ENCODE peak calls at places on chromosomes 11 and 22, in five cellular contexts. N is foreskin fibroblast, S is astrocyte of the spinal cord, C is transverse colon, P is HFF-Myc. G is an unnamed sample.
A peak's percentile ranks its signal among the peaks of the same experiment; 100 is the strongest.

GRCh38 chr11:28619870-28620540 is 511.8 kb downstream of the METTL15 start:
- DNase-seq in C (no peak), P (no peak), S (peak; percentile 60), N (peak; percentile 51), G (peak; percentile 26)

GRCh38 chr11:37916331-37916730 is 1318.3 kb upstream of the RAG2 start:
- DNase-seq in C (no peak), P (no peak), N (no peak), S (peak; percentile 6), G (no peak)

GRCh38 chr11:122100222-122101080 is 15.6 kb downstream of the BLID start:
- DNase-seq in N (peak; percentile 90), P (no peak), S (peak; percentile 80), C (peak; percentile 15), G (peak; percentile 72)

GRCh38 chr11:47259178-47259977 is 1.6 kb downstream of the NR1H3 start:
- DNase-seq in N (peak; percentile 72), S (peak; percentile 35), C (peak; percentile 83), P (no peak), G (no peak)

GRCh38 chr11:93005239-93005638 is 35.8 kb downstream of the MTNR1B start:
- DNase-seq in C (no peak), N (peak; percentile 36), P (peak; percentile 39), S (peak; percentile 14), G (no peak)

GRCh38 chr11:69058501-69059270 is 10.0 kb downstream of the TPCN2 start:
- DNase-seq in N (no peak), S (no peak), C (no peak), P (no peak), G (no peak)

GRCh38 chr11:17015639-17016125 is 1.5 kb upstream of the PLEKHA7 start:
- DNase-seq in N (peak; percentile 77), S (peak; percentile 10), P (peak; percentile 3), C (peak; percentile 33), G (no peak)

GRCh38 chr22:23696326-23696851 is 5.6 kb downstream of the RGL4 start:
- DNase-seq in N (no peak), P (no peak), S (peak; percentile 33), C (peak; percentile 52), G (no peak)

GRCh38 chr11:131696584-131697120 is 326.2 kb downstream of the NTM start:
- DNase-seq in S (no peak), N (no peak), P (no peak), C (no peak), G (no peak)

GRCh38 chr11:130782361-130783221 is 133.7 kb downstream of the SNX19 start:
- DNase-seq in N (peak; percentile 54), S (peak; percentile 88), P (no peak), C (no peak), G (peak; percentile 51)

GRCh38 chr11:59207988-59208432 is 4.7 kb downstream of the MPEG1 start:
- DNase-seq in S (peak; percentile 77), C (no peak), N (peak; percentile 74), P (no peak), G (peak; percentile 40)

GRCh38 chr22:39958009-39958711 is 2.0 kb upstream of the TMA7B start:
- DNase-seq in C (no peak), P (no peak), N (no peak), S (no peak), G (no peak)

GRCh38 chr11:110356769-110357671 is 60.6 kb upstream of the RDX start:
- DNase-seq in C (no peak), N (peak; percentile 36), S (no peak), P (no peak), G (peak; percentile 41)

DNA sequence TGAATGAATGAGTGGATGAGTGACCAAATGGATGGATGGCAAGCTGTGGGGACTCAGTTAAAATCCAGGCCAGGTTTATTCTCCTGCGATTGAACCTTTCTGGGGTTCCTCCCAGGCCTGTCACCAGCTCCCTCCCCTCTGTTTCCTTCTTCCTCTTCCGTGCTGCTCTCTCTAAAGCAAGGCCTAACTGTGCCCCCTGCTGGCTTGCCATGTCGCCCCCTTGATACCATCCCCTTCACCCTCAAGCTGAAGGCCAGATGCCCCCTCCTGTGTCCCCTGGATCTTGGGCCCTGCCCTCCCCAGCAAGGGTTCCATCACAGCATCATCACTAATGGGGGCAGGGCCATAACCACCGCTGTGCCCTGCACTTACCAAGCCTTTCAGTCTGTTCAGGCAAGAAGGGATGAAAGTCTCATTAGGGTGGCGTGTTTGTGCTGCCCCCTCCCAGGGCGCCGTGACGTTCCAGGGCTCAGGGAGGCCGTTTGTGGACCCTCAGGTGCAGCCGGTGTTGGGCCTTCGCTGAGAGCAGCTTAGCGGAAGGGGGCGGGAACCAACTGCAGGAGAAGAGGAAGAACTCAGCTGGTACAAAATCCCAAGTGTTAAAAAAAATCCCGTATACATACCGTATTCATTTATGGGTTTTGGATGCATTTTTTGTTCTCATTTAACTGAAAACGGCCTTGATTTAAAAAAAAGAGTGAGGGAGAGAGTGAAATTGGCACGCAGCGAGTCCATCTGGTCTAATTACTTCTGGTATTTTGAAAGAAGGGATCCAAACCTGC is 69.9 kb downstream of the MPPED1 start:
- DNase-seq in P (no peak), N (no peak), S (no peak), C (no peak), G (no peak)
- TF ChIP-seq CTCF in P (no peak), N (no peak), S (no peak), C (no peak), G (no peak)

DNA sequence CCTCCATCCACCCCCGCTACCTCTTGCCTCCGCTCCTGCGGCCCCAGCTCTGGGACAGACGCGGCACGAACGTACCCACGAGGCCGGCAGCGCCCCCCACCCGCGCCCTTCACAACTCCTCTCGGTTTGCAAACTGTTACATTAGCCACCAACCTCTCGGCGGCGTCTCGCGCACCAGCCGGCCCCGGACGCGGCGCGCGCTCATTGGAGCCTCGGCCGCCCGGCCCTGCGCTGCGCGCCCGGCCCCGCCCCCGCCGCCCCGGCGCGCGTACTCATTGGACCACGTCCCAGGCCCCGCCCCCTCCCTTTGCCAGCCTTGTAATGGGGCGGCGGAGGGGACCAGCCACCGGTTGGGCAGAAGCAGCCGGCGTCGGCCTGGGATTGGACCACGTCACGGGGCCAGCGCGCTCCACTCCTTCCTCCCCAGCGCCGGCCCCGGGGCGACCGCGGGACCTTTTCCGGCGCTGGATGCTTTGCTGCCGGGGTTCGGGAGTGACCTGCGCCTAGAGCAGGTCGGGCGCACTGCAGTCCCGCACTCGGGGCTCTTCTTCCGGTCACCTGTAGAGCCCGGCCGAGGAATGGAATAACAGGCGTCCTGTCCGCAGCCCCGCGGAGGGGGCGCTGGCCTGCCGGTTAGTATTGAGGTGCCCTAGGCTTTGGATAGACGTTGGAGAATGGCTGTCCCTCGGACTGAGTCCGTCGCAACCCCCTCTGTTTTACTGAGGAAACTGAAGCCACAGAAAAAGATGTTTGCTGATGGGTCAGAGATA is at the start of gene HYOU1:
- DNase-seq in N (peak; percentile 99), P (peak; percentile 65), S (peak; percentile 95), C (peak; percentile 99), G (peak; percentile 93)
- TF ChIP-seq CTCF in N (peak; percentile 35), P (peak; percentile 17), S (peak; percentile 51), C (peak; percentile 46), G (peak; percentile 34)

GRCh38 chr22:32837142-32837541 is 35.6 kb downstream of the TIMP3 start:
- DNase-seq in C (no peak), P (no peak), N (no peak), S (no peak), G (no peak)

GRCh38 chr22:32839776-32840571 is 38.5 kb downstream of the TIMP3 start:
- DNase-seq in S (peak; percentile 48), N (no peak), C (no peak), P (no peak), G (no peak)

GRCh38 chr22:32837803-32838202 is 36.3 kb downstream of the TIMP3 start:
- DNase-seq in N (no peak), P (no peak), C (no peak), S (no peak), G (no peak)

GRCh38 chr22:32831571-32831970 is 30.1 kb downstream of the TIMP3 start:
- DNase-seq in S (no peak), P (no peak), C (no peak), N (no peak), G (no peak)

DNA sequence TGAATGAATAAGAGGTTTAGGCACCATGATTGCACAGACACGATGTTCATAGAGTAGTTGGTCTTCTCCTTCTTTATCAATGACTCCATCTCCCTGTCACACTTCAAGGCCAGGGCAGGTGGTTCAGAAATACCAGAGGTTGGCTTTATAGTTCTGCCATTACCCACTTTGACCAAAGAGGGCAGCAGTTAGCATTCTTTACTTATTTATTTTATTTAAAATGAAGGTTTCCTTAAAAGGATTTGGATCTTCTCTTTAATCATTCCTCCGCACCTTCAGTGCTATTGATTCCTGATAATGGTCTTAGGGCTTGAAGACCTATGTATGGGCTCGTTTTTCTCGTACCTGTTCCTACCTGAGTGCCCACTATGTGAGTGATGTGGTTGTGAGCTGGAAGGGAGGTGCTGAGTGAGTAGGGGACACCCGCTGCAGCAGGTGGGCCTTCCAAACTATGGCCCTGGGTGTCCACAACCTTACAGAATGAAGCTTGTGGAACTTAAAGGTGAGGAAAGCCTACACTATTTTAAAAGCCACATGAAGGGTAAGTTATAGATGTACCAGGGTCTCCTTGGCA is 34.9 kb downstream of the TIMP3 start:
- DNase-seq in C (no peak), P (no peak), S (no peak), N (peak; percentile 51), G (no peak)
- TF ChIP-seq CTCF in C (peak; percentile 39), P (peak; percentile 51), S (peak; percentile 60), N (peak; percentile 54), G (peak; percentile 81)

DNA sequence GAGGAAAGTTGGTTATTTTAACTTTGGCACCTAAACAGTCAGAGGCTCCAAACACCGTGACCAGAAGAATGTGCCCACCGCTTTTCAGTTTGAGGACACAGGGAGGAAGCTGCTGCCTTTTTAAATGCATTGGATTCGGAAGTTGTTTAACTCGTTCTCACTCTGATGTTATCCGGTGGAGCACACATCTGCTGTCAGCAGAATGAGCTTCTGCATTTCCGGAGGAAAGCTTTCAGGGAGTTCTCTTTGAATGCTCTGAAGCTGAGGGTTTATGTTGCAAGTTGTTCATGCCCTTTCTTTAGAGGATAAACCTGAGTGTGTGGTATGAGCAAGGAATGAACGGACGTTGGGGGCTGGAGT is 64.1 kb downstream of the PPFIBP2 start:
- DNase-seq in P (peak; percentile 55), S (peak; percentile 24), N (peak; percentile 70), C (no peak), G (peak; percentile 53)
- TF ChIP-seq CTCF in P (no peak), S (no peak), N (no peak), C (no peak), G (no peak)

DNA sequence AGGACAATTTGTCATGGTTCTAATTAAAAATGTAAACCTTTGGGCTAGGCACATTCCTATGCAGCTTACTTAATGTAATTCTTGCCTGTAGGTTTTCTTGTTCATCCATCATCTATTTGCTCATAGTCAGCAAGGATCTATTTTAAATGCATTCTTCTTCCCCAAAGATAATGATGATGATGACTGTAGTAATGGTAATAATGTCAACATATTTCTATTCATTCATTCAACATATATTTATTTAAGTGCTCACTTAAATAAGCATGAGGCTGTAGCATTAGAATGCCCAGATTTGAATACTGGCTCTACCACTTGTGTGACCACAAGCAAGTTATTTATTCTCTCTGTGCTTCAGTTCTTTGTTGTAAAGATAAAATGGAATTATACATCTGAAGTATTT is 169.6 kb upstream of the SYN3 start:
- DNase-seq in P (no peak), N (no peak), S (no peak), C (no peak), G (no peak)
- TF ChIP-seq CTCF in P (no peak), N (no peak), S (no peak), C (no peak), G (no peak)

GRCh38 chr22:38097058-38097457 is 13.1 kb upstream of the SLC16A8 start:
- DNase-seq in C (no peak), P (no peak), S (no peak), N (no peak), G (no peak)

GRCh38 chr22:38098410-38099249 is 11.9 kb downstream of the BAIAP2L2 start:
- DNase-seq in P (no peak), C (no peak), N (peak; percentile 70), S (no peak), G (peak; percentile 6)

GRCh38 chr22:38103641-38104040 is 6.8 kb downstream of the BAIAP2L2 start:
- DNase-seq in C (no peak), N (no peak), P (no peak), S (no peak), G (no peak)

GRCh38 chr22:38097557-38098409 is 12.7 kb downstream of the BAIAP2L2 start:
- DNase-seq in P (no peak), N (peak; percentile 29), S (no peak), C (no peak), G (no peak)
- TF ChIP-seq CTCF in P (peak; percentile 33), N (peak; percentile 15), S (peak; percentile 58), C (no peak), G (peak; percentile 70)